ENCODE peak calls at places on chromosomes 2 and 18, in four cellular contexts. S, E, Q and X are unnamed samples.

GRCh38 chr2:45497355-45497754 is 113.7 kb downstream of the SRBD1 start:
- DNase-seq in Q (no peak), S (no peak), E (no peak), X (no peak)

GRCh38 chr2:7744827-7745226 is 827.6 kb downstream of the RNF144A start:
- DNase-seq in Q (no peak), S (no peak), E (peak), X (no peak)

GRCh38 chr2:37641582-37642111 is 29.8 kb downstream of the CDC42EP3 start:
- DNase-seq in E (peak), S (no peak), Q (no peak), X (no peak)

GRCh38 chr18:3619222-3619621 is 169.2 kb downstream of the TGIF1 start:
- DNase-seq in S (no peak), E (no peak), Q (no peak), X (no peak)

GRCh38 chr2:20065885-20066602 is 14.6 kb upstream of the LAPTM4A start:
- DNase-seq in E (peak), Q (no peak), S (no peak), X (peak)

GRCh38 chr2:232854082-232854481 is 16.0 kb upstream of the SNORC start:
- DNase-seq in S (no peak), E (peak), Q (no peak), X (no peak)

GRCh38 chr2:30232027-30232800 is 880 bp downstream of the LBH start:
- DNase-seq in Q (no peak), E (no peak), S (peak), X (no peak)

GRCh38 chr2:196136151-196136550 is 35.2 kb downstream of the STK17B start:
- DNase-seq in E (no peak), Q (no peak), S (no peak), X (no peak)

GRCh38 chr18:31197676-31198075 is 35.0 kb upstream of the DSC1 start:
- DNase-seq in Q (no peak), E (peak), S (no peak), X (peak)

GRCh38 chr18:68459968-68460367 is 254.9 kb downstream of the TMX3 start:
- DNase-seq in Q (no peak), E (no peak), S (no peak), X (no peak)

GRCh38 chr18:43001821-43002220 is 113.7 kb downstream of the RIT2 start:
- DNase-seq in E (no peak), S (no peak), Q (no peak), X (no peak)

GRCh38 chr18:42782929-42783328 is 332.6 kb downstream of the RIT2 start:
- DNase-seq in E (no peak), S (no peak), Q (no peak), X (no peak)

GRCh38 chr2:240567137-240567871 is 980 bp upstream of the RNPEPL1 start:
- DNase-seq in Q (no peak), E (no peak), S (peak), X (no peak)

GRCh38 chr2:222982010-222982908 is 69.7 kb upstream of the KCNE4 start:
- DNase-seq in Q (peak), E (peak), S (peak), X (no peak)

GRCh38 chr2:230319211-230319862 is 7.7 kb upstream of the SP140L start:
- DNase-seq in E (no peak), Q (no peak), S (no peak), X (no peak)

GRCh38 chr2:237993701-237994100 is 26.9 kb downstream of the UBE2F start:
- DNase-seq in Q (no peak), E (no peak), S (no peak), X (no peak)

GRCh38 chr18:79608535-79608934 is 71.1 kb upstream of the CTDP1 start:
- DNase-seq in Q (no peak), S (no peak), E (no peak), X (no peak)

GRCh38 chr2:51003345-51004192 is 28.4 kb downstream of the NRXN1 start:
- DNase-seq in S (no peak), Q (no peak), E (peak), X (no peak)

GRCh38 chr18:39675916-39676315 is 2110.3 kb upstream of the CELF4 start:
- DNase-seq in E (no peak), S (no peak), Q (no peak), X (no peak)

GRCh38 chr2:130727286-130727924 is 1.5 kb upstream of the GPR148 start:
- DNase-seq in S (peak), Q (peak), E (peak), X (peak)

DNA sequence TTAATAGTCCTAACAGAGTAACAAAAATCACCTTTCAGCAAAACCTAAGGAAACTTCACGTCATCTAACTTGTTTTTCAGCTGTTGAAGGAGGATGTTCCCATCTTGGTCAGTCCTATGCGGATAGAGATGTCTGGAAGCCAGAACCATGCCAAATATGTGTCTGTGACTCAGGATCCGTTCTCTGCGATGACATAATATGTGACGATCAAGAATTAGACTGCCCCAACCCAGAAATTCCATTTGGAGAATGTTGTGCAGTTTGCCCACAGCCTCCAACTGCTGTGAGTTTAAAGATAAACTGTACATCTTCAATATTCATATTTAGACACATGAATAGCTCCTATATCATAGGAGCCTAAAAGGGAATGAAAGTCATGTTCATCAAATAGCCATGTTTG is 10.5 kb downstream of the COL3A1 start:
- DNase-seq in E (peak), Q (no peak), S (peak), X (no peak)
- H3K27ac ChIP-seq in E (no peak), Q (peak), S (peak), X (no peak)

DNA sequence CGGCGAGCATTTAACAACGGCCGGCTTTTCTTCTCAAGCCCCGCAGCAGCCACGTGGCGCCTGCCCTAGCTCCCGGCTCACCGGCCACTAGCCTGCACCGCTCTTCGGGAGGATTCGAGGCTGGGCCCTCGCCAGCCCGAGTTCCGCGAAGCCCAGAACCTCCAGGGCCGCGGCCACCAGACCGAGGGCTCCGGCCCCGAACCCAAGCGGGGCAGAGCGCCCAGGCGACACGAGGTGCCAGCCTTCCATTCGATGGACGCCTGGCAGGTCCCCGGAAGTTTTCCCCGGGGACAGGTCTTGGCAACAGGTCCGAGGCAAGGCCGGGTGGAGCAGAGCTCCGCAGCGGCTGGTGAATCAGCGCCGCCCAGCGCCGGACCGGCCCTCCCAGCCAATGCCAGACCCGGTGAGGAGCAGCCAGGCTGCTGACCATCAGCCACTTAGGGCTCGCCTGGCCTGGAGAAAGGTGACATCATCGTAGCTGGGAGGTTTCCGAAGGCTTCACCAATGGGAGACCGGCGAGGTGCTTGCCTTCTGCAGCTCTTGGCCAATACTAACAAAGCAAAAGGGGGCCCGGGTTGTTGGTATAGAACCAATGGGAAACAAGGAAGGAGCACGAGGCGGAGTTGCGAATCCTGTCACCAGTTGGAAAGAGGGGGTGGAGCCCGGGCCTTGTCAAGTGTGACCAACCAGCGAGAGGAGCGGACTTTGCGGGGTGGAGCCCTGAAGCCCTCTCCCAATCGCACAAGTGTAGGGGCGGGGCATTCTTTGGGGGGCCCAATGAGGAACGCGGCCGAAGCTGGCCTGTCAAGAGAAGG is 467 bp upstream of the MXD1 start:
- DNase-seq in S (peak), E (peak), Q (peak), X (peak)
- TF ChIP-seq CTCF in S (no peak), E (peak), Q (no peak), X (no peak)

GRCh38 chr2:200309296-200309846 is 2.9 kb downstream of the SPATS2L start:
- DNase-seq in S (no peak), Q (no peak), E (peak), X (no peak)
- H3K27ac ChIP-seq in S (peak), Q (no peak), E (peak), X (no peak)

DNA sequence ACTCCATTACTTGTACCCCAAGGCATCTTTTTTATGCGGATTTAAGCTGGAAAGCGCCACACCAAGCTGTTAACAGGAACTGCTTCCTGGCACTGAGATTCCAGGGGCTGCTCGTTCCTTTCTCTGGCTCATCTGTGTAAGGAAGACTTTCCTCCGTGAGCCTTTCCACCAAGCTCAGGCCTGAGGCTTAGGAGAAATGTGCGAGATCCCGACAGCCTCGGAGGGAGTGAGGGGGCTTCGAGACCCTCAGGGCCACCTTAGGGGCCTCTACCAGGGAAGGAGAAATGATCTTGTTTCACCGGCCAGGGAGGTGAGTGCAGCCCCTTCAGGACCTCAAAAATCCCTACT is 17.1 kb downstream of the B3GNT7 start:
- DNase-seq in Q (no peak), E (no peak), S (no peak), X (no peak)
- TF ChIP-seq CTCF in Q (no peak), E (peak), S (no peak), X (peak)

GRCh38 chr18:23133860-23134779 is 1.2 kb upstream of the CABLES1 start:
- DNase-seq in E (peak), S (no peak), Q (no peak), X (peak)
- H3K27ac ChIP-seq in E (peak), S (peak), Q (peak), X (peak)

DNA sequence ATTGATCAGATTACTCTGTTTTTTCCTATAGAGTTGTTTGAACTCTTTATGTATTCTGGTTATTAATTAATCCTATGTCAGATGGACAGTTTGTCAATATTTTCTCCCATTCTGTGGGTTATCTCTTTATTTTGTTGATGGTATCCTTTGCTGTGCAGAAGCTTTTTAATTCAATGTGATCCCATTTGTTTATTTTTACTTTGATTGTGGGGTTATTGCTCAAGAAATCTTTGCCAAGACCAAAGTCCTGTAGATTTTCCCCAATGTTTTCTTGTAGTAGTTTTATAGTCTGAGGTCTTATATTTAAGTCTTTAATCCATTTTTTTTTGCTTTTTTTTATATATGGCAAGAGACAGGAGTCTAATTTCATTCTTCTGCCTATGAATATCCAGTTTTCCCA is 86.2 kb upstream of the FIGN start:
- DNase-seq in E (no peak), Q (no peak), S (no peak), X (no peak)
- TF ChIP-seq CTCF in E (no peak), Q (no peak), S (no peak), X (no peak)

GRCh38 chr18:5543854-5544389 is at the start of gene EPB41L3:
- DNase-seq in E (no peak), Q (no peak), S (peak), X (no peak)

GRCh38 chr18:5543036-5543671 is 643 bp downstream of the EPB41L3 start:
- DNase-seq in Q (no peak), E (no peak), S (no peak), X (no peak)

GRCh38 chr18:5542393-5543035 is 1.3 kb downstream of the EPB41L3 start:
- DNase-seq in Q (no peak), E (no peak), S (peak), X (no peak)

DNA sequence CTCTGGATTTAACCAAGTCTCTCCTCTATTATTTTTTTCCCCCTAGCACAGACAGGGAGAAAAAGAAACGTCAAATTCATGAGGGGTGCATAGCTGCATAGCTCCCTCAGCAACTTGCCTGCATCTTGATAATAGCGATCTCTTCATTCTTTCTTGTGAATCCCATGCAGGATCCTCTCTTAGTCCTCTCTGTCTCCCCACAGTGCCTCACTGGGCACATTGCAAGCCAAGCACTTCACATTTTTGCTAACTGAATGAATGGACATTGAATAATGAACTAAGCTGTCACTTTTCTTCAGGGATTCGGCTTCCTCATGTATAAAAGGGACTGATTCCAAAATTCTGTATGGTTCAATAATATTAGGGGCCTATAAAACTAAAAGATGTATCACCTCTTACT is 2.9 kb upstream of the EPB41L3 start:
- DNase-seq in E (peak), Q (no peak), S (peak), X (no peak)
- H3K27ac ChIP-seq in E (no peak), Q (no peak), S (no peak), X (no peak)

GRCh38 chr18:13139885-13140450 is 78.6 kb upstream of the LDLRAD4 start:
- DNase-seq in Q (no peak), S (no peak), E (no peak), X (no peak)
- TF ChIP-seq CTCF in Q (no peak), S (no peak), E (peak), X (no peak)

GRCh38 chr18:23283933-23284430 is 148.7 kb downstream of the CABLES1 start:
- DNase-seq in E (peak), Q (no peak), S (no peak), X (peak)
- H3K27ac ChIP-seq in E (peak), Q (no peak), S (no peak), X (no peak)

GRCh38 chr2:218262631-218263586 is 2.1 kb downstream of the GPBAR1 start:
- DNase-seq in Q (no peak), E (no peak), S (no peak), X (no peak)
- TF ChIP-seq CTCF in Q (no peak), E (no peak), S (no peak), X (no peak)